ENCODE peak calls at places on chromosomes 3 and 15, in seven cellular contexts. B, Y, Z, S, X, U and C are unnamed samples.

GRCh38 chr15:40266828-40267304 is 16.0 kb downstream of the ANKRD63 start:
- DNase-seq in B (peak; percentile 33), Y (no peak), Z (peak; percentile 21), S (peak; percentile 97), X (peak; percentile 94), U (no peak), C (no peak)

GRCh38 chr3:58006661-58007060 is 1.6 kb upstream of the FLNB start:
- DNase-seq in B (no peak), Y (no peak), Z (no peak), S (no peak), X (no peak), U (no peak), C (no peak)

GRCh38 chr3:55658297-55659022 is 171.4 kb upstream of the WNT5A start:
- DNase-seq in B (no peak), Y (no peak), Z (no peak), S (no peak), X (no peak), U (peak; percentile 65), C (no peak)

GRCh38 chr3:21515417-21515816 is 235.6 kb downstream of the ZNF385D start:
- DNase-seq in B (no peak), Y (no peak), Z (no peak), S (no peak), X (no peak), U (no peak), C (no peak)

GRCh38 chr15:42491540-42492225 is 742 bp upstream of the ZNF106 start:
- DNase-seq in B (no peak), Y (no peak), Z (peak; percentile 27), S (no peak), X (no peak), U (no peak), C (no peak)

GRCh38 chr3:142857056-142857455 is 31.8 kb downstream of the PCOLCE2 start:
- DNase-seq in B (peak; percentile 84), Y (no peak), Z (peak; percentile 57), S (peak; percentile 51), X (no peak), U (no peak), C (peak; percentile 17)

GRCh38 chr15:68340711-68341671 is 63.4 kb downstream of the FEM1B start:
- DNase-seq in B (no peak), Y (no peak), Z (no peak), S (peak; percentile 51), X (peak; percentile 52), U (no peak), C (no peak)

GRCh38 chr3:133040696-133041523 is 2.7 kb downstream of the TMEM108 start:
- DNase-seq in B (peak; percentile 77), Y (no peak), Z (peak; percentile 58), S (peak; percentile 87), X (peak; percentile 64), U (peak; percentile 69), C (peak; percentile 44)

GRCh38 chr3:141845407-141846049 is 30.9 kb upstream of the ATP1B3 start:
- DNase-seq in B (no peak), Y (no peak), Z (no peak), S (no peak), X (no peak), U (no peak), C (no peak)

GRCh38 chr15:62118446-62118964 is 46.6 kb downstream of the C2CD4B start:
- DNase-seq in B (no peak), Y (no peak), Z (no peak), S (no peak), X (peak; percentile 49), U (no peak), C (no peak)

GRCh38 chr3:193791041-193792032 is 198.3 kb downstream of the OPA1 start:
- DNase-seq in B (peak; percentile 70), Y (no peak), Z (no peak), S (no peak), X (no peak), U (no peak), C (no peak)

GRCh38 chr3:59885907-59886400 is 836.1 kb upstream of the CFAP20DC start:
- DNase-seq in B (no peak), Y (no peak), Z (no peak), S (no peak), X (no peak), U (no peak), C (no peak)

GRCh38 chr3:150020527-150020926 is 49.8 kb upstream of the PFN2 start:
- DNase-seq in B (no peak), Y (no peak), Z (no peak), S (no peak), X (no peak), U (no peak), C (no peak)

GRCh38 chr3:114089675-114090074 is 33.1 kb downstream of the QTRT2 start:
- DNase-seq in B (no peak), Y (no peak), Z (no peak), S (no peak), X (no peak), U (no peak), C (no peak)

GRCh38 chr3:160369784-160370183 is 29.2 kb downstream of the IFT80 start:
- DNase-seq in B (no peak), Y (no peak), Z (no peak), S (no peak), X (no peak), U (no peak), C (no peak)

GRCh38 chr3:103210583-103210982 is 775.8 kb downstream of the ZPLD1 start:
- DNase-seq in B (no peak), Y (no peak), Z (no peak), S (no peak), X (no peak), U (no peak), C (no peak)

GRCh38 chr3:119352863-119353527 is 58.8 kb downstream of the ARHGAP31 start:
- DNase-seq in B (no peak), Y (no peak), Z (peak; percentile 43), S (no peak), X (peak; percentile 63), U (no peak), C (no peak)

GRCh38 chr3:128319741-128320141 is 146.9 kb downstream of the DNAJB8 start:
- DNase-seq in B (peak; percentile 90), Y (no peak), Z (no peak), S (peak; percentile 2), X (no peak), U (peak; percentile 36), C (peak; percentile 4)

GRCh38 chr3:15505412-15506165 is 15.9 kb downstream of the COLQ start:
- DNase-seq in B (no peak), Y (no peak), Z (no peak), S (no peak), X (no peak), U (no peak), C (no peak)

GRCh38 chr3:162780313-162780712 is 1283.7 kb downstream of the OTOL1 start:
- DNase-seq in B (no peak), Y (no peak), Z (no peak), S (no peak), X (peak; percentile 17), U (no peak), C (no peak)

GRCh38 chr3:25662921-25663320 is 1.8 kb downstream of the TOP2B start:
- DNase-seq in B (no peak), Y (no peak), Z (no peak), S (no peak), X (no peak), U (no peak), C (no peak)

GRCh38 chr3:8962226-8962861 is 928 bp downstream of the RAD18 start:
- DNase-seq in B (no peak), Y (no peak), Z (no peak), S (no peak), X (no peak), U (no peak), C (no peak)

GRCh38 chr3:34178415-34178814 is 380.0 kb downstream of the PDCD6IP start:
- DNase-seq in B (no peak), Y (no peak), Z (no peak), S (no peak), X (no peak), U (no peak), C (no peak)

GRCh38 chr3:128447561-128448013 is 19.1 kb downstream of the DNAJB8 start:
- DNase-seq in B (no peak), Y (no peak), Z (no peak), S (no peak), X (no peak), U (no peak), C (no peak)

GRCh38 chr3:66487475-66487874 is 13.3 kb downstream of the LRIG1 start:
- DNase-seq in B (no peak), Y (no peak), Z (no peak), S (no peak), X (no peak), U (no peak), C (no peak)
- H3K4me1 ChIP-seq in B (peaks cover 93% of the 10 kb centered on the region), Y (peaks cover 38% of the 10 kb centered on the region), Z (peaks cover 91% of the 10 kb centered on the region), S (no peaks in the 10 kb centered on the region), X (peaks cover 34% of the 10 kb centered on the region), U (peaks cover 67% of the 10 kb centered on the region), C (peaks cover 15% of the 10 kb centered on the region)

DNA sequence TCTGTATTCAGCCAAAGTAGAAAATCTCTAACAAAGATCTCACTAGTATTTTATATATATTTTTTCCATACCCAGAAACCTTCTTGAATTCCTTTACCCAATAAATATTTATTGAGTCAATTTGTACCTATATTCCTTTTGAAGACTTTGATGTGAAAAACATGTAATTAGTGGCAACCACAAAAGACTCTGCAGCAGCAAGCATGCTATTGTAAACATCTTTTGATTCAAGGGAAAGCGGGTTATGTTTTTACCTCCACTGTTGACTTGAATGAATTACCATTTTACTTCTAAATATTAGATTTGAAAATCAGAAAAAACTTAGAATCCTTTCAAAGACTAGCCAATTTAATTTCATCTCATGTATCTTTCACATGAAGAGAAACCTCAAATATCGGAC is 2.4 kb downstream of the GPR15 start:
- DNase-seq in B (no peak), Y (no peak), Z (no peak), S (no peak), X (no peak), U (no peak), C (no peak)
- H3K4me3 ChIP-seq in B (no peak overlapping the region), Y (no peak overlapping the region), Z (no peak overlapping the region), S (no peak overlapping the region), X (no peak overlapping the region), U (no peak overlapping the region), C (no peak overlapping the region)

GRCh38 chr3:45597166-45597565 is 2.6 kb downstream of the LIMD1 start:
- DNase-seq in B (peak; percentile 52), Y (no peak), Z (no peak), S (no peak), X (no peak), U (no peak), C (no peak)
- H3K4me1 ChIP-seq in B (peaks cover 84% of the 10 kb centered on the region), Y (peaks cover 58% of the 10 kb centered on the region), Z (peaks cover 76% of the 10 kb centered on the region), S (peaks cover 35% of the 10 kb centered on the region), X (peaks cover 38% of the 10 kb centered on the region), U (peaks cover 84% of the 10 kb centered on the region), C (peaks cover 30% of the 10 kb centered on the region)

GRCh38 chr3:79960594-79960993 is 192.8 kb upstream of the ROBO1 start:
- DNase-seq in B (no peak), Y (no peak), Z (no peak), S (no peak), X (no peak), U (no peak), C (no peak)

GRCh38 chr3:79953591-79954105 is 185.8 kb upstream of the ROBO1 start:
- DNase-seq in B (no peak), Y (no peak), Z (no peak), S (no peak), X (peak; percentile 37), U (no peak), C (peak; percentile 92)

GRCh38 chr3:79957066-79957465 is 189.3 kb upstream of the ROBO1 start:
- DNase-seq in B (no peak), Y (no peak), Z (no peak), S (no peak), X (no peak), U (no peak), C (no peak)

DNA sequence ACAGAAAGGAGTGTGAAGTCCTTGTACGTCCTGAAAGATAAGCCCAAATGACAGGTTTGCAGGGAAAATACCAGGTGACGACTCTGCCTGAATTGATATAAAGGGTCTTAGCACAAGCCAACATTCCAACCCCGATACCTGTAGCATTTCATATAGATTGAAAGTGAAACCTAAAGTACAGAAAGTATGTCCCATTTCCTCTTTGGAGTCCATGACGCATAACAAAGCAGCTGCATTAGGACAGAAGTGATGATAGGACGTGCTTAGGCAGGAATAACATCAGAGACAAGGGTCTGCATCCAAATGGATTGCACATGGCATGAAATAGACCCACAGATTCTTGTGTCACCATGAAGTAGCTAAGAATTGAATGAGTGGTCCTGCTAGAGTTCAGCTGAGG is 187.0 kb upstream of the ROBO1 start:
- DNase-seq in B (no peak), Y (no peak), Z (no peak), S (no peak), X (no peak), U (no peak), C (no peak)
- H3K4me3 ChIP-seq in B (no peak overlapping the region), Y (no peak overlapping the region), Z (no peak overlapping the region), S (no peak overlapping the region), X (no peak overlapping the region), U (no peak overlapping the region), C (no peak overlapping the region)